ENCODE peak calls at places on chromosomes 5 and 9, in six cellular contexts. R, C, U, I, H and W are unnamed samples.

GRCh38 chr5:136686192-136686872 is 321.0 kb upstream of the TRPC7 start:
- DNase-seq in C (no peak), R (peak; percentile 43), H (no peak), I (no peak), U (peak; percentile 76), W (no peak)

GRCh38 chr5:142845954-142846398 is 75.8 kb downstream of the ARHGAP26 start:
- DNase-seq in I (no peak), H (no peak), R (no peak), U (no peak), C (no peak), W (no peak)

GRCh38 chr9:76374702-76375543 is 19.3 kb downstream of the RFK start:
- DNase-seq in I (peak; percentile 77), U (peak; percentile 66), C (no peak), H (peak; percentile 67), R (peak; percentile 95), W (peak; percentile 85)

GRCh38 chr5:147690595-147690994 is 91.9 kb downstream of the JAKMIP2 start:
- DNase-seq in H (no peak), I (no peak), R (peak; percentile 10), U (peak; percentile 78), C (no peak), W (no peak)

GRCh38 chr5:135691116-135691515 is 112.3 kb upstream of the CXCL14 start:
- DNase-seq in I (no peak), C (no peak), R (no peak), H (no peak), U (no peak), W (no peak)

GRCh38 chr9:117092582-117092981 is 322.3 kb downstream of the ASTN2 start:
- DNase-seq in C (no peak), I (no peak), U (no peak), R (peak; percentile 42), H (no peak), W (no peak)

GRCh38 chr5:122439645-122440044 is 127.6 kb downstream of the SNCAIP start:
- DNase-seq in H (no peak), I (no peak), R (no peak), C (no peak), U (no peak), W (no peak)

GRCh38 chr9:83062653-83063527 is at the start of gene RASEF:
- DNase-seq in U (peak; percentile 88), C (no peak), H (peak; percentile 87), R (peak; percentile 57), I (peak; percentile 29), W (peak; percentile 63)

GRCh38 chr5:6818594-6819512 is 105.6 kb downstream of the TENT4A start:
- DNase-seq in R (no peak), I (no peak), U (no peak), C (no peak), H (no peak), W (no peak)

GRCh38 chr9:99134893-99135341 is 30.0 kb downstream of the TGFBR1 start:
- DNase-seq in U (no peak), R (peak; percentile 85), H (no peak), C (no peak), I (no peak), W (no peak)

GRCh38 chr9:111943200-111943599 is 46.6 kb downstream of the UGCG start:
- DNase-seq in H (no peak), I (no peak), C (no peak), R (no peak), U (no peak), W (no peak)

GRCh38 chr9:3571500-3571899 is 45.7 kb upstream of the RFX3 start:
- DNase-seq in C (no peak), I (no peak), H (no peak), U (no peak), R (no peak), W (no peak)

GRCh38 chr9:126151031-126151670 is 175.5 kb upstream of the MVB12B start:
- DNase-seq in U (no peak), H (no peak), R (peak; percentile 6), C (no peak), I (no peak), W (no peak)

GRCh38 chr5:171984748-171985419 is 21.6 kb downstream of the FBXW11 start:
- DNase-seq in I (peak; percentile 30), R (peak; percentile 98), C (peak; percentile 28), H (no peak), U (no peak), W (no peak)

GRCh38 chr9:72149231-72149975 is at the start of gene GDA:
- DNase-seq in C (no peak), U (peak; percentile 82), H (no peak), R (peak; percentile 4), I (no peak), W (peak; percentile 52)

GRCh38 chr5:94983861-94984535 is 300.9 kb downstream of the MCTP1 start:
- DNase-seq in C (no peak), I (no peak), H (no peak), U (no peak), R (peak; percentile 68), W (no peak)
- H3K27ac ChIP-seq in C (no peak overlapping the region), I (no peak overlapping the region), H (no peak overlapping the region), U (no peak overlapping the region), R (no peak overlapping the region), W (peak overlapping the region; percentile 11)

GRCh38 chr9:33506626-33507370 is 17.3 kb upstream of the ANKRD18B start:
- DNase-seq in I (peak; percentile 76), U (no peak), H (no peak), R (peak; percentile 98), C (no peak), W (peak; percentile 84)
- H3K4me3 ChIP-seq in I (no peak overlapping the region), U (no peak overlapping the region), H (no peak overlapping the region), R (no peak overlapping the region), C (no peak overlapping the region), W (no peak overlapping the region)

GRCh38 chr9:114929166-114929565 is 1.2 kb downstream of the TNFSF8 start:
- DNase-seq in I (no peak), C (no peak), H (no peak), R (no peak), U (no peak), W (no peak)
- H3K4me1 ChIP-seq in I (no peaks in the 10 kb centered on the region), C (peaks cover 46% of the 10 kb centered on the region), H (peaks cover 7% of the 10 kb centered on the region), R (no peaks in the 10 kb centered on the region), U (peaks cover 10% of the 10 kb centered on the region), W (no peaks in the 10 kb centered on the region)

GRCh38 chr5:107673368-107674136 is 2.8 kb upstream of the EFNA5 start:
- DNase-seq in C (peak; percentile 55), H (peak; percentile 84), U (peak; percentile 96), R (peak; percentile 81), I (peak; percentile 70), W (peak; percentile 89)

GRCh38 chr5:107671742-107672211 is 1.0 kb upstream of the EFNA5 start:
- DNase-seq in C (no peak), U (peak; percentile 72), R (peak; percentile 82), H (no peak), I (peak; percentile 62), W (peak; percentile 71)

GRCh38 chr5:107672212-107673105 is 1.7 kb upstream of the EFNA5 start:
- DNase-seq in R (peak; percentile 98), C (no peak), I (peak; percentile 65), H (peak; percentile 87), U (peak; percentile 99), W (peak; percentile 98)

GRCh38 chr5:107674655-107675054 is 3.9 kb upstream of the EFNA5 start:
- DNase-seq in C (no peak), U (no peak), I (no peak), R (no peak), H (no peak), W (no peak)

GRCh38 chr5:107673106-107673367 is 2.3 kb upstream of the EFNA5 start:
- DNase-seq in U (no peak), H (no peak), I (no peak), R (no peak), C (no peak), W (no peak)
- H3K27ac ChIP-seq in U (no peak overlapping the region), H (peak overlapping the region; percentile 53), I (no peak overlapping the region), R (peak overlapping the region; percentile 62), C (no peak overlapping the region), W (peak overlapping the region; percentile 85)

GRCh38 chr9:136789523-136789937 is 1.6 kb upstream of the TMEM141 start:
- DNase-seq in I (no peak), R (no peak), C (no peak), H (no peak), U (no peak), W (no peak)
- H3K4me3 ChIP-seq in I (no peak overlapping the region), R (no peak overlapping the region), C (no peak overlapping the region), H (no peak overlapping the region), U (no peak overlapping the region), W (no peak overlapping the region)

DNA sequence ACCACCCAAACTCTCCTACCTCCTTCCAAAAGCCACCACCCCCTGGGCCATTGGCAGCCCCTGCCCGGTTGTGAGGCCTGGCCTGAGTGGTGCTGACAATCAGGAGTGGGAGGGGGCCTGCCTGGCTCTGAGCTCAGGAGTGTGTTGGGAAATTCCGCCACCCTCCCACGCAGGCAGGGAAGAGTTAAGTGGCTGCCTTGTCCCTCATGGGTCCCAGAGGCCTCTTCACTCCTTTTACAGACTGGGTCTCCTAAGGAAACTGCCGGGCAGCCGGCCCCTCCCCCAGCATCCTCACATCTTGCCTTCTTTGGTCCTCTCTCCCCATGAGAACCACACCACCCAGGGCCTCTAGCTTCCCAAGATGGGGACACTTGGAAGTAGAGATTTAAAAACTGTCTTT is 47.3 kb downstream of the PPARGC1B start:
- DNase-seq in I (no peak), C (no peak), H (no peak), U (peak; percentile 42), R (peak; percentile 26), W (no peak)
- H3K4me1 ChIP-seq in I (no peaks in the 10 kb centered on the region), C (peaks cover 9% of the 10 kb centered on the region), H (peaks cover 21% of the 10 kb centered on the region), U (peaks cover 5% of the 10 kb centered on the region), R (no peaks in the 10 kb centered on the region), W (peaks cover 9% of the 10 kb centered on the region)